ENCODE peak calls at places on chromosome 11, in seven cellular contexts. H, A, G, Z, C, S and O are unnamed samples.

GRCh38 chr11:6850526-6850925 is 5.0 kb downstream of the OR10A5 start:
- DNase-seq in H (no peak), A (no peak), G (no peak), Z (no peak), C (no peak), S (no peak), O (no peak)

GRCh38 chr11:64459016-64459415 is 100.1 kb downstream of the RPS6KA4 start:
- DNase-seq in H (no peak), A (no peak), G (no peak), Z (peak), C (peak), S (no peak), O (no peak)

GRCh38 chr11:123429336-123429735 is 733 bp upstream of the GRAMD1B start:
- DNase-seq in H (no peak), A (no peak), G (no peak), Z (no peak), C (peak), S (no peak), O (no peak)

GRCh38 chr11:65425105-65425970 is 2.7 kb downstream of the NEAT1 start:
- DNase-seq in H (no peak), A (peak), G (peak), Z (peak), C (peak), S (peak), O (peak)

GRCh38 chr11:9138612-9139579 is 47.5 kb upstream of the SCUBE2 start:
- DNase-seq in H (peak), A (peak), G (peak), Z (no peak), C (peak), S (no peak), O (no peak)

GRCh38 chr11:35144811-35145210 is 5.8 kb downstream of the CD44 start:
- DNase-seq in H (no peak), A (no peak), G (no peak), Z (no peak), C (peak), S (no peak), O (no peak)

GRCh38 chr11:1034456-1035295 is 1.8 kb downstream of the MUC6 start:
- DNase-seq in H (no peak), A (no peak), G (peak), Z (no peak), C (no peak), S (no peak), O (no peak)

GRCh38 chr11:66112640-66113098 is 42.6 kb downstream of the PACS1 start:
- DNase-seq in H (no peak), A (peak), G (no peak), Z (no peak), C (peak), S (no peak), O (peak)

GRCh38 chr11:10893713-10894112 is 35.9 kb upstream of the ZBED5 start:
- DNase-seq in H (peak), A (no peak), G (no peak), Z (no peak), C (peak), S (no peak), O (no peak)

GRCh38 chr11:7612661-7613393 is 60.5 kb downstream of the CYB5R2 start:
- DNase-seq in H (peak), A (no peak), G (peak), Z (no peak), C (no peak), S (no peak), O (no peak)

GRCh38 chr11:128599729-128600128 is 12.4 kb upstream of the ETS1 start:
- DNase-seq in H (no peak), A (no peak), G (no peak), Z (no peak), C (peak), S (no peak), O (no peak)

GRCh38 chr11:1152316-1153104 is 5.2 kb upstream of the MUC5AC start:
- DNase-seq in H (peak), A (no peak), G (no peak), Z (no peak), C (no peak), S (no peak), O (no peak)

GRCh38 chr11:108870373-108871020 is 205.6 kb downstream of the DDX10 start:
- DNase-seq in H (no peak), A (no peak), G (no peak), Z (no peak), C (peak), S (no peak), O (no peak)

GRCh38 chr11:36352919-36353318 is 56.8 kb downstream of the PRR5L start:
- DNase-seq in H (no peak), A (no peak), G (no peak), Z (no peak), C (no peak), S (no peak), O (no peak)

GRCh38 chr11:9783986-9784385 is 120.1 kb downstream of the SWAP70 start:
- DNase-seq in H (no peak), A (no peak), G (no peak), Z (no peak), C (peak), S (no peak), O (no peak)

GRCh38 chr11:12680246-12680939 is 6.2 kb downstream of the TEAD1 start:
- DNase-seq in H (peak), A (peak), G (peak), Z (peak), C (peak), S (peak), O (peak)

GRCh38 chr11:99069831-99070444 is 49.2 kb downstream of the CNTN5 start:
- DNase-seq in H (peak), A (no peak), G (peak), Z (peak), C (no peak), S (peak), O (peak)

GRCh38 chr11:57649826-57650738 is at the start of gene YPEL4:
- DNase-seq in H (peak), A (peak), G (peak), Z (peak), C (peak), S (peak), O (peak)

GRCh38 chr11:119062779-119063178 is 4.8 kb upstream of the VPS11 start:
- DNase-seq in H (no peak), A (peak), G (peak), Z (no peak), C (peak), S (no peak), O (peak)

GRCh38 chr11:57131080-57131790 is 50.5 kb upstream of the LRRC55 start:
- DNase-seq in H (peak), A (peak), G (peak), Z (no peak), C (peak), S (peak), O (peak)

DNA sequence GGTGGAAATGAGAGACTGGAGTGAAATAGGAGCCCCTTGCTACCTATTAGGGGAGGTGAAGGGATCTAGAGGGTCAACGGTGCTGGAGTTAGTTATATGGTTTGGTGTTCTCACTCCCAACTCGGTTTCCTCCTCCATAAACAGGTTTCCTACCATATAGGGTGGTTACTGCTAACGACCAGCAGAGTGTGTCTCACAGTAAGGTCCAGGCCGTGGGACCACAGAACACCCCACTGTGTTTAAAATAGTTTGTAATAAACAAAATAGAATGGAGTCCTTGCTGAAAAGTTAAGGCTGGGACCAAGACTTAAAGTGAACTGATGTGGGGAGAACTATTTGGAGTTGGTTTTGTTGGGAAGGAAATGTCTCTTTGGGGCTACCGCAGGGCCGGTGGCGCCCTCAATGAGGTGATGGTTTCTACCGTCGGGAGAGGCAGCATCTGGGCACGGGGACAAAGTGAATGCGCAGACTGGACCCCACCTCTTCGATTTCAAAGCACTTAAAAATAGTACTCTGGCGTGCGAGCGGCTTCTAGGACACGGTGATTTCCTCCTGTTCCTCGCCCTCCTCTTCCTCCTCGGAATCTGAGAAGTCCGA is 4.5 kb downstream of the DBX1 start:
- DNase-seq in H (no peak), A (no peak), G (no peak), Z (no peak), C (no peak), S (peak), O (no peak)
- H3K4me3 ChIP-seq in H (no peak), A (peak), G (no peak), Z (no peak), C (no peak), S (peak), O (no peak)

DNA sequence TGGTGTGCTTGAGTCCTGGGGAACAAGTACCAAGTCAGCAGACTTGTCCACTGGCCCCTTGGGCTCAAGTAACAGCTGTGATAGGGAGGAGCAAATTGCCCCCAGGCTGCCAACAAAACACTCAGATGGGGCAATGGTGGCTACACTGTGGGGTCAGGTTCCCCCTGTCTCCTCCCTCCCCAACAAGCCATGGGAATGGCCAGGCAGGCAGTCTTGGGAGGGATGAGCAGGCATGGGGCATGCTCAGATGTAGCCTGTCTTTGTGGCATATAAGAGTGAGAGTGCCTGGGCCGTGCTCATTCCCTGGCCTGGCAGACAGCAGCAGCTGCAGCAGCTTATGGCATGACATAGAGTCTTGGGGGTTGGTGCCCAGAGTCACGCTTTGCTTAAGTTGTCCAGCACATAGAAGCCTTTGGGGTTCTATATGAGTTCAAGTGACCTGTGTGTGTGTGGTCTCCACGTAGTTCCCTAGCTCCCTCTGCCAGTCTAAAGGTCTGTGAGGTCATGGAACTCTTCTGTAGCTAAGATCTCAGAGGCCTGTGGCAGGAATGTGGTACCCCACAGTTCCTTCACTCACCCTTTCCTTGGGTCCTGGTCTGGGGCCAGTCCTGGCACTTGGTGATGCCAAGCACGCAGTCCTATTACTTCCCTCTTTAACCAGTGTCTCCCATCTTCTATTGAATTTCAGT is 44.7 kb downstream of the BIRC2 start:
- DNase-seq in H (no peak), A (no peak), G (no peak), Z (no peak), C (no peak), S (peak), O (no peak)
- H3K27ac ChIP-seq in H (no peak), A (no peak), G (no peak), Z (no peak), C (no peak), S (no peak), O (no peak)

DNA sequence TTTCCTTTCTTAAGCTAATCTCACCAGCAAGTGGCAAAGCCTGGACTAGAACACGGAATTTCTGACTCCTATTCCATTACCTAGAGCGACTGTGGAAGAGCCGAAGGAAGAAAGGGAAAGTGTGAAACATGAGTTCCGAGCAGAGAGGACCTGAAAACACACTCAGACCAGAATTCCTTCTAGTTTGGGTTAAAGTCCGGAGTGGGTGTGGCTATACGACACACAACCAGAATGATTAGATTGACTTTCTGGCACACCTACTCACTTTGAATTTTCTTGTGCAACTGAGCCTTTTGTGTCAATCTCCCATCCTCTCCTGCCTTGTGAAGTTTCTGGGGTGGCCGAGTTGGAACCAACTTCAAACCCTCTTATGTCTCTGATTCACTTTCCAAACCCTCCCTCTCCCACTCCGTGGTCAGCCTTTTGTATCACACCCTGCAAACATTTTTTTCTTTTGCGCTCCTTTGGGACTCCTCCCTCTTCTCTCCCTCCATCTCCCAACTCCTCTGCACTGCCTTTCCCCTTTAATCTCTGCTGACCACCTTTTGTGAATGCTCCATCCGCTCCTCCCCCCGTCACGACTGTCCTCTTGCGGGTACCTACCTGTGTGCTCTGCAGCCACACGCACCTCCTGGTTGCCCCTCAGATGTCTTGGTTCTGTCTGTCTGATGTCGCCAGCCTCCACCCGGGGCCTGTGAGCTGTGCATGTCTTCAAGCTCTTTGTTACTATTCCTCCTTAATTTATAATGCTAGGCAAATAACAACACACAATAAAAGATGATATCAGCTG is 86.3 kb upstream of the BLID start:
- DNase-seq in H (peak), A (no peak), G (no peak), Z (no peak), C (peak), S (no peak), O (peak)
- H3K4me3 ChIP-seq in H (peak), A (peak), G (no peak), Z (peak), C (peak), S (no peak), O (peak)

DNA sequence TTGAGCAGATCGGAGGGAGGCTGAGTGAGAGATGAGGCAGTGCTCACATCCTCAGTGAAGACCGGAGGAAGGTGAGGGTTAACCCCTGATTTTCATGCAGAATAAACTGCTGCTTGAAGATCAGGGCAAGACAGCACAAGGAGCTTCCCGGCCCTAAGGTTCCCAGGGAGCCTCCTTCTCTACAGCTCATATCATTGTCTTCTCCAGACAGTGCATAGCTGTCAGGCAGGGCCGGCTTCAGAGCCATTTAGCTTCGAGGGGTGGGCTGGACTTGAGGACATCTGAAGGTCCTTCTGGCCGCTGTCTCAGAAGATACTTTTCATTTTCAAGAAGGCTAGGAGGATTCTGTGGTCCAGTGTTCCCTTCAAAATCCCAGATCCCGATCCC is 7.2 kb downstream of the ADAMTS8 start:
- DNase-seq in H (no peak), A (no peak), G (no peak), Z (no peak), C (no peak), S (no peak), O (no peak)
- H3K27ac ChIP-seq in H (no peak), A (no peak), G (no peak), Z (no peak), C (no peak), S (no peak), O (no peak)

GRCh38 chr11:85810871-85811611 is at the start of gene SYTL2:
- DNase-seq in H (peak), A (peak), G (peak), Z (peak), C (peak), S (peak), O (peak)

GRCh38 chr11:85810521-85810870 is 445 bp downstream of the SYTL2 start:
- DNase-seq in H (no peak), A (no peak), G (no peak), Z (no peak), C (no peak), S (peak), O (peak)

GRCh38 chr11:85806876-85807275 is 4.1 kb downstream of the SYTL2 start:
- DNase-seq in H (no peak), A (no peak), G (no peak), Z (no peak), C (no peak), S (no peak), O (no peak)

GRCh38 chr11:85809881-85810280 is 1.1 kb downstream of the SYTL2 start:
- DNase-seq in H (peak), A (no peak), G (no peak), Z (peak), C (no peak), S (peak), O (peak)

DNA sequence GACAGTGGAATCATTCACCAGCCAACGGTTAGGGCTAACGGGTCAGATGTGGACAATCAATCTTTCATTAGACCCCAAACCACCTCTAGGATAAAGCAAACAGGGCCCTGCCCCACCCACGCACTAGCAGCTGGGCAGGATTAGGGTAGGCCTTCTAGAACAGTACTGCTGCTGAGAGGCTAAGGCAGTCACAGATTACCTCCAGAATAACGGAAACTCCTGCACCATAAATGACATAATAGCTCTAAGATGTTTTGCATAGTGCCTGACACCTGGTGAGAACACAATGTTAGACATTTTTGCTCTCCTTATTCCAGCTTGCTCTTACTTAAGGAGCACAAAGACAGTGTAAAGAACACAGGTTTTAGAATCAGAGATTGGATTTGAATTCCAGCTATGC is 1.8 kb downstream of the SYTL2 start:
- DNase-seq in H (no peak), A (no peak), G (no peak), Z (no peak), C (no peak), S (no peak), O (no peak)
- H3K4me3 ChIP-seq in H (no peak), A (no peak), G (no peak), Z (peak), C (no peak), S (no peak), O (no peak)

GRCh38 chr11:60872124-60872951 is 5.0 kb downstream of the ZP1 start:
- DNase-seq in H (no peak), A (peak), G (no peak), Z (no peak), C (peak), S (no peak), O (peak)
- H3K27ac ChIP-seq in H (no peak), A (peak), G (no peak), Z (no peak), C (peak), S (no peak), O (peak)

DNA sequence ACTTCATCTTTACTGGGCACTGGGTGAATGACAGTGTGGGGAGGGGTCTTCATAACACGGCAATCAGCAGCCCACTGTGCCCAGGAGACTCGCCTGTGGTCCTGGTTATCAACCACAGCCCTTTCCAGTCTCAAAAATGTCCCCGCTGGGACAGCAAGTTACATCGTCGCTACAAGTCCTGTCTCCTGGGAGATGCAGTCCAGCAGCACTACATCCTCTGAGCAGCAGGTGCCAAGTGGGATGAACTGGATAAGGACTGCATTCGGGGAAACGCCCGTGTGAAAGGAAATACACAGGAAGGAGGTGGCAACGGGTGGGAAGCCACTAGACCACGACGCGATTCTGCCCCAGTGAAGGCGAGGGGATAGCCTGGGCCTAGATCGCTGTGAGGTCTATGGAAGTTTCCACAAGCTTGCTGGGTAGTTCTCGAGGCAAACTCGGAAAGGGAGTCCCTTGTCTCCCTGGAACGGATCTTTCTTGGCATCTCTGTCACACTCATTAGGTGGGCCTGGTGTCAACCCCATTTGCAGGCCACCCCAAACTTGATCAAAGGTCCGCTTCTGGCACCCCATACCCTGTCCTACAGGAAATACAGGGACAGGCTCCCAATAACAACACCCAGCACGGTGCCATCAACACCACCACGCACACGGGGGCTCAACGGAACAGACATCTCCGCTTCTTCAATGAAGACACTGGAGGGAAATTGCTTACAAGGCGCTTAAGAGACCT is 4.4 kb downstream of the ASCL2 start:
- DNase-seq in H (no peak), A (no peak), G (peak), Z (no peak), C (no peak), S (peak), O (no peak)
- H3K4me3 ChIP-seq in H (no peak), A (no peak), G (no peak), Z (no peak), C (no peak), S (no peak), O (no peak)

DNA sequence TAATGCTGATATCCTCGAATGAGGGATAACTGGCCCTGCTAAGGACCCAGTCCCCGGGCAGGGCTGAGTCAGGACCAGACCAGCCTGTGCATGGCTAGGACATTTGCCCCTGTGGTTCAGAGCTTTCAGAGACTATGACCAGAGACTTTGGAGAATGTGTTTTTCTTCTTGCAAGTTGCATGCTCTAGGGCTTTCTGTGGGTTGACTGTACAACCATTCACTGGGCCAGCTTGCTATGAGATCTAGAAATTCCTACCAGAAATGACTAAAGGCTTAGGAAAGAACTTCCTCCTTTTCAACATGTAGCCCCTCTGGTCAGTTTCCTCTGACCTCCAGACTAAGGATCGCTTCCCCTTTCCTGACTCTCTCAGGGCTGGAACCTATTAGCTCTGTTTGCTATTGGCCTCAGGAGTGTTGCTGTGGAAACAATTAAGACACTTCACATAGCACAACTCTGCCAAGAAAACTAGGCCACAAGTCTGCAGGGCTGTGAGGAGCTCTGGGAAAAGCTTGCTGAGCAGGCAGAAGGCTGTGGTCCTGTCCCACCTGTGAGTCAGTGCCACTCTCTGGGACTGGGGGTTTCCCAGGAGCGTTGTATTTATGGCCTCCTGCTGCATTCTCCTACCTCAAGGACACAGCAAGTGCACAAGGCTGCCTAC is 10.7 kb downstream of the CRY2 start:
- DNase-seq in H (peak), A (peak), G (peak), Z (peak), C (peak), S (no peak), O (peak)
- H3K27ac ChIP-seq in H (peak), A (peak), G (peak), Z (peak), C (peak), S (no peak), O (peak)

GRCh38 chr11:76203937-76204336 is 2.4 kb downstream of the WNT11 start:
- DNase-seq in H (no peak), A (no peak), G (no peak), Z (no peak), C (no peak), S (no peak), O (no peak)
- H3K4me3 ChIP-seq in H (no peak), A (no peak), G (no peak), Z (no peak), C (no peak), S (no peak), O (no peak)